ENCODE peak calls at places on chromosome 7, in eight cellular contexts. Z is brain microvascular endothelial cell; J is AG04450; M is body of pancreas; L is colonic mucosa; H is aorta; X is CD4-positive, alpha-beta memory T cell; R is heart right ventricle. K is an unnamed sample.

GRCh38 chr7:133886081-133886480 is 241.1 kb upstream of the LRGUK start:
- DNase-seq in Z (no peak), J (no peak), M (no peak), L (no peak), H (no peak), X (no peak), R (no peak), K (no peak)

GRCh38 chr7:98616381-98617050 is 569 bp upstream of the NPTX2 start:
- DNase-seq in Z (no peak), J (no peak), M (peak; percentile 36), L (no peak), H (peak; percentile 79), X (no peak), R (no peak), K (no peak)

GRCh38 chr7:88072036-88072714 is 138.1 kb downstream of the ADAM22 start:
- DNase-seq in Z (no peak), J (no peak), M (no peak), L (no peak), H (no peak), X (no peak), R (no peak), K (no peak)

GRCh38 chr7:151080091-151080521 is 503 bp downstream of the FASTK start:
- DNase-seq in Z (no peak), J (no peak), M (no peak), L (peak; percentile 46), H (peak; percentile 78), X (no peak), R (no peak), K (no peak)

GRCh38 chr7:151008511-151009323 is 15.6 kb downstream of the ATG9B start:
- DNase-seq in Z (no peak), J (no peak), M (peak; percentile 80), L (peak; percentile 71), H (peak; percentile 90), X (peak; percentile 82), R (peak; percentile 88), K (no peak)

GRCh38 chr7:77580762-77581350 is 43.8 kb downstream of the PTPN12 start:
- DNase-seq in Z (peak; percentile 17), J (peak; percentile 3), M (no peak), L (no peak), H (no peak), X (no peak), R (no peak), K (no peak)

GRCh38 chr7:33108931-33109757 is at the start of gene RP9:
- DNase-seq in Z (peak; percentile 37), J (no peak), M (peak; percentile 72), L (peak; percentile 66), H (peak; percentile 88), X (peak; percentile 80), R (peak; percentile 76), K (no peak)

GRCh38 chr7:28687631-28688030 is 270.5 kb downstream of the TRIL start:
- DNase-seq in Z (no peak), J (no peak), M (no peak), L (no peak), H (no peak), X (no peak), R (no peak), K (no peak)

GRCh38 chr7:34143397-34143796 is 238.1 kb downstream of the BMPER start:
- DNase-seq in Z (no peak), J (no peak), M (no peak), L (no peak), H (no peak), X (no peak), R (no peak), K (no peak)

GRCh38 chr7:157499835-157500153 is 163.0 kb downstream of the DNAJB6 start:
- DNase-seq in Z (no peak), J (no peak), M (no peak), L (no peak), H (peak; percentile 36), X (no peak), R (no peak), K (no peak)

GRCh38 chr7:17304926-17305325 is 6.5 kb downstream of the AHR start:
- DNase-seq in Z (peak; percentile 88), J (peak; percentile 51), M (no peak), L (no peak), H (no peak), X (peak; percentile 44), R (no peak), K (no peak)

GRCh38 chr7:98250789-98251188 is 1.2 kb downstream of the TECPR1 start:
- DNase-seq in Z (no peak), J (no peak), M (peak; percentile 32), L (peak; percentile 32), H (no peak), X (peak; percentile 66), R (no peak), K (no peak)

GRCh38 chr7:103524042-103524907 is 78.3 kb upstream of the SLC26A5 start:
- DNase-seq in Z (peak; percentile 45), J (peak; percentile 29), M (no peak), L (no peak), H (no peak), X (no peak), R (no peak), K (no peak)

GRCh38 chr7:85719981-85720963 is 533.4 kb upstream of the SEMA3D start:
- DNase-seq in Z (no peak), J (no peak), M (no peak), L (no peak), H (no peak), X (no peak), R (no peak), K (no peak)

GRCh38 chr7:120675076-120675475 is 182.9 kb downstream of the TSPAN12 start:
- DNase-seq in Z (no peak), J (no peak), M (no peak), L (no peak), H (no peak), X (no peak), R (no peak), K (no peak)

GRCh38 chr7:106069471-106070200 is 42.5 kb downstream of the SYPL1 start:
- DNase-seq in Z (no peak), J (no peak), M (no peak), L (no peak), H (no peak), X (no peak), R (no peak), K (no peak)

GRCh38 chr7:77757589-77757988 is 40.6 kb downstream of the TMEM60 start:
- DNase-seq in Z (no peak), J (no peak), M (no peak), L (no peak), H (no peak), X (no peak), R (no peak), K (no peak)

GRCh38 chr7:30921540-30921930 is 9.9 kb downstream of the AQP1 start:
- DNase-seq in Z (no peak), J (no peak), M (no peak), L (no peak), H (peak; percentile 60), X (no peak), R (no peak), K (no peak)

GRCh38 chr7:41085244-41085643 is 617.6 kb downstream of the INHBA start:
- DNase-seq in Z (peak; percentile 22), J (no peak), M (no peak), L (no peak), H (no peak), X (no peak), R (no peak), K (no peak)

GRCh38 chr7:55533729-55534080 is 38.6 kb downstream of the VOPP1 start:
- DNase-seq in Z (no peak), J (no peak), M (no peak), L (no peak), H (no peak), X (no peak), R (no peak), K (no peak)
- H3K4me3 ChIP-seq in Z (no peak overlapping the region), J (no peak overlapping the region), M (no peak overlapping the region), L (no peak overlapping the region), H (no peak overlapping the region), X (peak overlapping the region; percentile 21), R (no peak overlapping the region), K (no peak overlapping the region)

DNA sequence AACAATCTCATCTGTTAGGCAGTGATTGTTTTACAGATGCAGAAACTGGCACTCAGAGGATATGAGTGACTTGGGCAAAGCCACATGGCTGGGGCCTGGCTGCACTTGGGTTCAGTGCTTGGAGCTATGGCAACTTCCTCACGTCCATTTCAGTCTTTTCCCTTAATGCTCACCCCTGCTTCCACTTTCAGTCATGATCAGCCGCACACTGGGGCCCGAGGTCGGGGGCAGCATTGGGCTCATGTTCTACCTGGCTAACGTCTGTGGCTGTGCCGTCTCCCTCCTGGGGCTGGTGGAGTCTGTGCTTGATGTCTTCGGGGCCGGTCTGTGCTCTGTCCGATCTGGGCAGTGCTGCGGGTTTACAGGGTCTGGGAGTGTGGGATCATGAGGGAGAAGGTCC is 3.0 kb downstream of the SLC12A9 start:
- DNase-seq in Z (no peak), J (no peak), M (no peak), L (no peak), H (no peak), X (no peak), R (no peak), K (no peak)
- H3K27ac ChIP-seq in Z (no peak overlapping the region), J (no peak overlapping the region), M (no peak overlapping the region), L (no peak overlapping the region), H (no peak overlapping the region), X (no peak overlapping the region), R (no peak overlapping the region), K (no peak overlapping the region)

GRCh38 chr7:18511351-18511750 is 15.8 kb downstream of the HDAC9 start:
- DNase-seq in Z (no peak), J (no peak), M (no peak), L (no peak), H (no peak), X (no peak), R (no peak), K (no peak)

GRCh38 chr7:18505870-18506460 is 10.4 kb downstream of the HDAC9 start:
- DNase-seq in Z (peak; percentile 70), J (no peak), M (no peak), L (no peak), H (no peak), X (no peak), R (no peak), K (no peak)

GRCh38 chr7:18513343-18513742 is 17.8 kb downstream of the HDAC9 start:
- DNase-seq in Z (no peak), J (no peak), M (no peak), L (no peak), H (no peak), X (no peak), R (no peak), K (no peak)

GRCh38 chr7:18508441-18509427 is 13.2 kb downstream of the HDAC9 start:
- DNase-seq in Z (peak; percentile 93), J (peak; percentile 79), M (no peak), L (no peak), H (no peak), X (no peak), R (no peak), K (no peak)

DNA sequence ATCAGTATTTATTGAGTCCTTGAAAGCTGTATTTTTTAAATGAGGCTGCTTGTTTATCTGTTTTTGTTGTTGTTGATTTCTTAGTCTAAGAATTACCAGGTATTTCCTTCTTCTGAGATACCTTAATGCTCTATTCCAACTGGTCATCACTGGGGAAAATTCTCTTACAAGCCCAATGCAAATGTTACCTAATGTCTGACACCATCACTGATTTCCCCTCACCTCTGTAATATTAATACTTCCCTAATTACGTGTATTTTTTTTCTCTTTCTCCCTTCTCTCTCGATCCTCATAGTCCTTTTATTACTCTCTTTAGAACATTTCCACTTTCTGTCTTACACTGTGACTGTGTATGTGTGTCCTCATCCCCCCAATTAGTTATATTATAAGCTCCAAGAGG is 13.9 kb downstream of the HDAC9 start:
- DNase-seq in Z (no peak), J (no peak), M (no peak), L (no peak), H (no peak), X (no peak), R (no peak), K (no peak)
- H3K4me3 ChIP-seq in Z (peak overlapping the region; percentile 54), J (peak overlapping the region; percentile 41), M (no peak overlapping the region), L (no peak overlapping the region), H (peak overlapping the region; percentile 40), X (no peak overlapping the region), R (peak overlapping the region; percentile 5), K (peak overlapping the region; percentile 44)

GRCh38 chr7:79822620-79823240 is 311.9 kb upstream of the GNAI1 start:
- DNase-seq in Z (no peak), J (no peak), M (no peak), L (no peak), H (no peak), X (no peak), R (no peak), K (no peak)
- H3K27ac ChIP-seq in Z (no peak overlapping the region), J (no peak overlapping the region), M (no peak overlapping the region), L (no peak overlapping the region), H (no peak overlapping the region), X (no peak overlapping the region), R (no peak overlapping the region), K (no peak overlapping the region)